ENCODE peak calls at places on chromosomes 6 and 20, in six cellular contexts. N, S, O, V, T and K are unnamed samples.

GRCh38 chr6:149864578-149865535 is 698 bp upstream of the LRP11 start:
- DNase-seq in N (no peak), S (no peak), O (peak), V (no peak), T (peak), K (no peak)

GRCh38 chr6:155182103-155182502 is 81.7 kb upstream of the CLDN20 start:
- DNase-seq in N (no peak), S (no peak), O (no peak), V (no peak), T (no peak), K (no peak)

GRCh38 chr6:44439270-44440045 is 52.0 kb downstream of the CDC5L start:
- DNase-seq in N (no peak), S (no peak), O (no peak), V (no peak), T (no peak), K (no peak)

GRCh38 chr20:47326718-47327137 is 29.8 kb downstream of the ZMYND8 start:
- DNase-seq in N (no peak), S (no peak), O (peak), V (no peak), T (no peak), K (no peak)

GRCh38 chr6:108106261-108106660 is 31.7 kb upstream of the OSTM1 start:
- DNase-seq in N (peak), S (no peak), O (peak), V (no peak), T (no peak), K (peak)

GRCh38 chr20:32437391-32438074 is 79.4 kb downstream of the ASXL1 start:
- DNase-seq in N (no peak), S (no peak), O (peak), V (no peak), T (peak), K (no peak)

GRCh38 chr6:340181-340955 is 48.1 kb downstream of the DUSP22 start:
- DNase-seq in N (no peak), S (no peak), O (no peak), V (no peak), T (no peak), K (no peak)

GRCh38 chr6:73011945-73012344 is 213.4 kb downstream of the KHDC1L start:
- DNase-seq in N (no peak), S (no peak), O (no peak), V (no peak), T (no peak), K (no peak)

GRCh38 chr20:32585519-32586127 is 490 bp upstream of the NOL4L start:
- DNase-seq in N (peak), S (no peak), O (no peak), V (peak), T (no peak), K (peak)

GRCh38 chr6:144781836-144782235 is 496.7 kb downstream of the UTRN start:
- DNase-seq in N (no peak), S (no peak), O (no peak), V (no peak), T (no peak), K (no peak)
- TF ChIP-seq ATF3 in N (no peak), S (no peak), O (no peak), V (no peak), T (no peak), K (no peak)

GRCh38 chr6:96795481-96795880 is 41.8 kb downstream of the GPR63 start:
- DNase-seq in N (no peak), S (no peak), O (no peak), V (peak), T (no peak), K (no peak)
- TF ChIP-seq ATF3 in N (no peak), S (no peak), O (no peak), V (no peak), T (no peak), K (no peak)

GRCh38 chr6:117795234-117795633 is 111.8 kb upstream of the SLC35F1 start:
- DNase-seq in N (no peak), S (no peak), O (no peak), V (no peak), T (no peak), K (no peak)

DNA sequence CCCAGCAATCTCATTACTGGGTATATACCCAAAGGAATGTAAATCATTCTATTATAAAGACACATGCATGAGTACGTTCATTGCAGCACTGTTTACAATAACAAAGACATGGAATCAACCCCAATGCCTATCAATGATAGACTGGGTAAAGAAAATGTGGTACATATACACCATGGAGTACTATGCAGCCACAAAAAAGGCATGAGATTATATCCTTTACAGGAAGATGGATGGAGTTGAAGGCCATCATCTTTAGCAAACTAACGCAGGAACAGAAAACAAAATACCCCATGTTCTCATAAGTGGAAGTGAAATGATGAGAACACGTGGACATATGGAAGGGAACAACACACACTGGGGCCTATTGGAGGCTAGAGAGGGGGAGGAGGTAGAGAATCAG is 115.7 kb downstream of the NUS1 start:
- DNase-seq in N (no peak), S (no peak), O (no peak), V (no peak), T (no peak), K (no peak)
- TF ChIP-seq ATF3 in N (no peak), S (no peak), O (no peak), V (no peak), T (no peak), K (no peak)

GRCh38 chr6:156827382-156827781 is 50.2 kb downstream of the ARID1B start:
- DNase-seq in N (no peak), S (no peak), O (no peak), V (no peak), T (no peak), K (no peak)
- TF ChIP-seq ATF3 in N (no peak), S (no peak), O (no peak), V (no peak), T (no peak), K (no peak)

GRCh38 chr20:63322146-63322922 is 29.3 kb downstream of the COL20A1 start:
- DNase-seq in N (no peak), S (no peak), O (no peak), V (no peak), T (no peak), K (peak)
- TF ChIP-seq ATF3 in N (no peak), S (no peak), O (no peak), V (no peak), T (no peak), K (no peak)

GRCh38 chr6:15960740-15961629 is 167.9 kb upstream of the MYLIP start:
- DNase-seq in N (peak), S (no peak), O (peak), V (no peak), T (no peak), K (peak)

GRCh38 chr6:15957655-15958169 is 171.2 kb upstream of the MYLIP start:
- DNase-seq in N (no peak), S (no peak), O (no peak), V (no peak), T (no peak), K (no peak)

GRCh38 chr6:15961630-15962448 is 167.0 kb upstream of the MYLIP start:
- DNase-seq in N (no peak), S (no peak), O (no peak), V (no peak), T (no peak), K (no peak)

GRCh38 chr6:15966000-15966399 is 162.9 kb upstream of the MYLIP start:
- DNase-seq in N (no peak), S (no peak), O (no peak), V (no peak), T (no peak), K (no peak)

GRCh38 chr6:15962449-15962764 is 166.5 kb upstream of the MYLIP start:
- DNase-seq in N (no peak), S (no peak), O (no peak), V (no peak), T (no peak), K (no peak)
- TF ChIP-seq ATF3 in N (no peak), S (no peak), O (no peak), V (no peak), T (no peak), K (no peak)

GRCh38 chr6:116485786-116486185 is 24.6 kb downstream of the CALHM6 start:
- DNase-seq in N (no peak), S (no peak), O (no peak), V (no peak), T (no peak), K (no peak)
- TF ChIP-seq ATF3 in N (no peak), S (no peak), O (no peak), V (no peak), T (no peak), K (no peak)